ENCODE peak calls at places on chromosome 19, in nine cellular contexts. J is pancreas; Y is left lung; K is psoas muscle; U is endothelial cell of umbilical vein; Q is transverse colon; S is tibial nerve; W is mammary epithelial cell; G is CD8-positive, alpha-beta memory T cell. E is an unnamed sample. For H3K36me3, the result is how much of the 10 kb centered on the place peaks cover.

GRCh38 chr19:7376151-7376852 is 27.6 kb downstream of the ARHGEF18 start:
- DNase-seq in S (no peak), W (peak), Q (no peak), U (no peak), J (no peak), Y (no peak), K (no peak), G (no peak), E (no peak)

GRCh38 chr19:7415163-7415856 is 66.6 kb downstream of the ARHGEF18 start:
- DNase-seq in S (no peak), U (no peak), K (no peak), Q (no peak), G (no peak), W (no peak), J (peak), Y (peak), E (no peak)

GRCh38 chr19:4930664-4931063 is 21.4 kb downstream of the UHRF1 start:
- DNase-seq in Y (no peak), S (no peak), U (no peak), G (no peak), K (no peak), W (no peak), Q (no peak), J (no peak), E (peak)

GRCh38 chr19:17346109-17346671 is 8.8 kb downstream of the GTPBP3 start:
- DNase-seq in Q (peak), J (peak), W (peak), U (peak), G (peak), Y (peak), S (peak), K (peak), E (peak)

GRCh38 chr19:5296021-5296420 is 44.6 kb downstream of the PTPRS start:
- DNase-seq in K (no peak), Y (no peak), W (no peak), S (no peak), G (no peak), Q (no peak), J (no peak), U (no peak), E (no peak)

GRCh38 chr19:46241676-46242075 is 12.1 kb downstream of the IGFL1 start:
- DNase-seq in Y (no peak), Q (no peak), J (no peak), K (no peak), G (no peak), S (no peak), W (no peak), U (no peak), E (no peak)

GRCh38 chr19:56080669-56081401 is 40.3 kb downstream of the ZNF787 start:
- DNase-seq in G (peak), Q (peak), K (peak), W (peak), Y (peak), S (peak), J (peak), U (peak), E (peak)

GRCh38 chr19:46847528-46847927 is 3.1 kb downstream of the AP2S1 start:
- DNase-seq in G (no peak), J (no peak), U (no peak), W (no peak), Q (no peak), Y (peak), K (no peak), S (no peak), E (no peak)

GRCh38 chr19:6041071-6041470 is 63.1 kb upstream of the RANBP3 start:
- DNase-seq in Y (no peak), Q (no peak), S (no peak), U (no peak), W (no peak), K (no peak), G (no peak), J (no peak), E (no peak)

GRCh38 chr19:41586064-41586463 is 10.1 kb downstream of the CEACAM21 start:
- DNase-seq in U (no peak), G (no peak), S (no peak), Y (no peak), K (no peak), Q (no peak), W (no peak), J (no peak), E (no peak)

GRCh38 chr19:35784401-35785086 is 9.2 kb downstream of the ARHGAP33 start:
- DNase-seq in J (no peak), Y (no peak), W (no peak), S (no peak), K (no peak), U (no peak), G (no peak), Q (no peak), E (no peak)
- H3K36me3 ChIP-seq in J (under half), Y (under half), W (under half), S (half or more), K (under half), U (under half), G (under half), Q (under half), E (under half)

GRCh38 chr19:54451997-54452396 is 3.0 kb downstream of the LENG8 start:
- DNase-seq in Y (peak), G (no peak), W (no peak), J (peak), U (no peak), K (peak), Q (no peak), S (no peak), E (no peak)
- H3K36me3 ChIP-seq in Y (under half), G (half or more), W (under half), J (under half), U (half or more), K (half or more), Q (half or more), S (half or more), E (half or more)

DNA sequence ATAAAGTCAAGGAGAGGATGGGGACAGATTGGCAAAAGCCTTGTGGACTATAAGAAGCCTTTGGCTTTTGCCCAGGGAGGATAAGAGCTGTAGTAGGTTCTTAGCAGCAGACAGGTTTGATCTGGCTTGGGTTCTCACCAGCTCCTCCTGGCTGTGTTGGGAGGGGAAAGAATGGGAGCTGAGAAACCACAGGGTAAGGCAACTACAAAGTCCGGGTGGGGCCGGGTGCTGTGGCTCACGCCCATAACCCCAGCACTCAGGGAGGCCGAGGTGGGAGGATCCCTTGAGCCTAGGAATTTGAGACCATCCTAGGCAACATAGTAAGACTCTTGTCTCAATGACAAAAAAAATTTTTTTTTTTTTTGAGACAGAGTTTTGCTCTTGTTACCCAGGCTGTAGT is 20.6 kb downstream of the NECTIN2 start:
- DNase-seq in W (no peak), J (no peak), U (no peak), Q (no peak), Y (no peak), G (no peak), S (no peak), K (no peak), E (no peak)
- H3K36me3 ChIP-seq in W (under half), J (under half), U (under half), Q (under half), Y (under half), G (under half), S (half or more), K (under half), E (under half)

GRCh38 chr19:3148503-3148902 is 12.7 kb downstream of the GNA15 start:
- DNase-seq in W (no peak), K (no peak), U (no peak), J (no peak), G (no peak), S (no peak), Q (no peak), Y (no peak), E (no peak)
- H3K36me3 ChIP-seq in W (under half), K (under half), U (under half), J (under half), G (under half), S (under half), Q (under half), Y (under half), E (under half)

GRCh38 chr19:53068834-53069233 is 24.3 kb downstream of the ERVV-2 start:
- DNase-seq in S (no peak), J (no peak), Y (no peak), U (no peak), K (no peak), Q (no peak), W (no peak), G (no peak), E (no peak)
- H3K36me3 ChIP-seq in S (half or more), J (under half), Y (under half), U (under half), K (half or more), Q (half or more), W (under half), G (under half), E (half or more)

GRCh38 chr19:1275260-1275975 is at the start of gene FAM174C:
- DNase-seq in K (peak), Y (peak), S (peak), J (peak), G (peak), W (peak), Q (peak), U (peak), E (peak)

GRCh38 chr19:1274081-1274851 is 1.1 kb upstream of the FAM174C start:
- DNase-seq in Q (no peak), K (peak), S (no peak), U (no peak), Y (no peak), G (no peak), J (no peak), W (no peak), E (no peak)

GRCh38 chr19:1273263-1274041 is 1.9 kb upstream of the FAM174C start:
- DNase-seq in Y (no peak), G (no peak), S (no peak), W (no peak), J (peak), U (no peak), K (no peak), Q (no peak), E (no peak)

GRCh38 chr19:1275976-1276619 is 768 bp downstream of the FAM174C start:
- DNase-seq in J (no peak), W (no peak), Y (no peak), Q (no peak), U (no peak), G (no peak), K (no peak), S (no peak), E (no peak)

GRCh38 chr19:1274852-1275259 is 474 bp upstream of the FAM174C start:
- DNase-seq in U (no peak), W (no peak), K (no peak), S (no peak), J (no peak), Q (no peak), Y (no peak), G (no peak), E (peak)
- H3K36me3 ChIP-seq in U (under half), W (under half), K (half or more), S (half or more), J (under half), Q (under half), Y (under half), G (half or more), E (half or more)

DNA sequence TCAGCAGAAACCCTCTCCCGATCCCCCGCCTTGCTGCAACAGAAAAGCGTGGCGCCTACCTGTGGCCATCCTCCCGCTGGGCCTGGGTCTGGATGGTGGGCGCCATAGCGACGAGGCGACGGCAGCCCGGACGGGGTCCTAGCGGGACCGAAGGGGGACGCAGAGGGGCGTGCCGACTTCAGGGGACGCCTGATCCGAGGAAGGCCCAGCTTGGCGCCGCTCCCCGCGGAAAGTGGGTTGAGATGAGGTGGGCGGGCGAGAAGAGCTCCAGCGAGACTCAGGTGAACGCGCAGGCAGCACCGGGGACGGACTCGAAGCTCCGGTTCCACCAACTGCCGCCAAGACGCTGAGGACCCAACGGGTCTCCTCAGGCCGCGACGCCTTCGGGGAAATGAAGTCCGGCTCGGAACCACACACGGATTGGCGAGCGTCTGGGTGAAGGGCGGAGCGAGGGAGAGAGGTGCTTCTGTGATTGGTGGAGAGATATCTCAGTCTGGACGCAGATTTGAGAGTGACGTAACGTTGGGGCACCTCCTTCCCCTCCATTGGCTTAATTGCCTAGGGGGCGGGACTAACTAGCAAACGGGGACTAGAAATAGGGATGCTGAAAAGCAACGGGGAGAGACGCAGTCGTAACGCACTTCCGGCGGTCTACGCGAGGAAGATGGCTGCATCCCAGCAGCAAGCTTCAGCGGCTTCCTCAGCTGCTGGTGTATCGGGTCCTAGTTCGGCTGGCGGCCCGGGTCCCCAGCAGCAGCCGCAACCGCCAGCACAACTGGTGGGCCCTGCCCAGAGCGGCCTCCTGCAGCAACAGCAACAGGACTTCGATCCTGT is at the start of the genes MED29 and PAF1:
- DNase-seq in S (peak), G (peak), W (peak), K (peak), U (peak), J (peak), Q (peak), Y (peak), E (peak)
- H3K36me3 ChIP-seq in S (half or more), G (under half), W (under half), K (half or more), U (under half), J (under half), Q (under half), Y (under half), E (under half)

GRCh38 chr19:49491030-49491803 is 3.8 kb downstream of the RPL13A start:
- DNase-seq in S (no peak), U (no peak), J (no peak), Q (no peak), W (no peak), K (no peak), Y (no peak), G (no peak), E (no peak)

GRCh38 chr19:49489601-49490167 is 2.3 kb downstream of the RPL13A start:
- DNase-seq in W (no peak), Q (no peak), K (no peak), U (no peak), G (peak), Y (no peak), S (no peak), J (no peak), E (no peak)

GRCh38 chr19:49491804-49492572 is 4.2 kb upstream of the RPS11 start:
- DNase-seq in G (no peak), U (no peak), W (no peak), K (no peak), Q (no peak), S (no peak), J (no peak), Y (no peak), E (no peak)

GRCh38 chr19:49488863-49489537 is 1.6 kb downstream of the RPL13A start:
- DNase-seq in G (no peak), K (no peak), Q (no peak), Y (no peak), S (no peak), U (no peak), J (no peak), W (no peak), E (no peak)

DNA sequence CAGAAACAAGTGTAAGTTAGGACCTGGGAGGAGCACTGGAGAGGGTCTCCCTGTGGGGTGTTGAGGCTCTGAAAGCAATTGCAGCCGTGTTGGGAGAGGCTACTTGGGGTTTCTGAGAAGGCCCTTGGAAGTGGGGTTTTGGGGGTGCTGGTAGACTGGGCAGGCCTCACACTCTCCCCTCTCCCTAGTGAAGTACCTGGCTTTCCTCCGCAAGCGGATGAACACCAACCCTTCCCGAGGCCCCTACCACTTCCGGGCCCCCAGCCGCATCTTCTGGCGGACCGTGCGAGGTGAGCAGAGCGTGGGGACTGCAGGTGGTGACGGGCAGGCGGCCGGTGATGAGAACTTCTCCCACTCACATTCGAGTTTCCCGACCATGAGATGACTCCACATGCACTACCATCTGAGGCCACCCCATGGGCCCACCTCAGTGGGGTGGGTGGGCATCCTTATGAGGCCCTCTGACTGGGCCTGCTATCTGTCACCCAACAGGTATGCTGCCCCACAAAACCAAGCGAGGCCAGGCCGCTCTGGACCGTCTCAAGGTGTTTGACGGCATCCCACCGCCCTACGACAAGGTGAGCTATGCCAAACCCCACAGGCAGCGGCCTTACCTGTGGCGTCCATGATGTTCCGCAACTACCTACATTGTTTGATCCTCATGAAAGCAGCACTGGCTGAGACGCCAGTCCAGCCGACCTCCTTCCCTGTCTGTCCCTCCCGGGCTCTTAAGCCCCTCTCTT is 3.0 kb downstream of the RPL13A start:
- DNase-seq in U (no peak), Y (no peak), K (no peak), S (no peak), J (no peak), G (no peak), Q (no peak), W (no peak), E (no peak)
- H3K36me3 ChIP-seq in U (under half), Y (under half), K (under half), S (under half), J (under half), G (half or more), Q (under half), W (under half), E (half or more)

E was measured in A673.